ENCODE peak calls at places on chromosomes 7 and 10, in four cellular contexts. One of them, this sample, is unnamed.

GRCh38 chr10:89659185-89660131 is 14.4 kb upstream of the PANK1 start:
- DNase-seq in psoas muscle: no peak
- DNase-seq in heart left ventricle: no peak
- DNase-seq in right atrium auricular region: no peak
- DNase-seq in this sample: no peak

GRCh38 chr10:110759523-110759922 is 112.2 kb upstream of the PDCD4 start:
- DNase-seq in right atrium auricular region: no peak
- DNase-seq in psoas muscle: no peak
- DNase-seq in heart left ventricle: no peak
- DNase-seq in this sample: no peak

GRCh38 chr7:30463400-30464145 is 15.0 kb downstream of the NOD1 start:
- DNase-seq in right atrium auricular region: no peak
- DNase-seq in heart left ventricle: no peak
- DNase-seq in psoas muscle: no peak
- DNase-seq in this sample: no peak

GRCh38 chr10:64396105-64396504 is 874.9 kb downstream of the REEP3 start:
- DNase-seq in heart left ventricle: no peak
- DNase-seq in psoas muscle: no peak
- DNase-seq in right atrium auricular region: no peak
- DNase-seq in this sample: no peak

GRCh38 chr10:44517635-44518034 is 132.7 kb upstream of the CXCL12 start:
- DNase-seq in heart left ventricle: no peak
- DNase-seq in psoas muscle: no peak
- DNase-seq in right atrium auricular region: no peak
- DNase-seq in this sample: peak; percentile 21

GRCh38 chr7:18846765-18847215 is 270.6 kb downstream of the TWIST1 start:
- DNase-seq in heart left ventricle: no peak
- DNase-seq in psoas muscle: no peak
- DNase-seq in right atrium auricular region: no peak
- DNase-seq in this sample: no peak

GRCh38 chr10:132526676-132527075 is 10.9 kb upstream of the INPP5A start:
- DNase-seq in psoas muscle: peak; percentile 15
- DNase-seq in heart left ventricle: peak; percentile 18
- DNase-seq in right atrium auricular region: no peak
- DNase-seq in this sample: no peak

GRCh38 chr10:11600280-11600679 is 11.2 kb downstream of the USP6NL start:
- DNase-seq in psoas muscle: no peak
- DNase-seq in heart left ventricle: no peak
- DNase-seq in right atrium auricular region: no peak
- DNase-seq in this sample: no peak

GRCh38 chr10:68330852-68331454 is 911 bp upstream of the HNRNPH3 start:
- DNase-seq in heart left ventricle: no peak
- DNase-seq in right atrium auricular region: peak; percentile 60
- DNase-seq in psoas muscle: peak; percentile 36
- DNase-seq in this sample: peak; percentile 59

GRCh38 chr7:123198668-123199652 is 809 bp downstream of the SLC13A1 start:
- DNase-seq in heart left ventricle: no peak
- DNase-seq in psoas muscle: no peak
- DNase-seq in right atrium auricular region: no peak
- DNase-seq in this sample: no peak

GRCh38 chr10:75015440-75015839 is 96.0 kb upstream of the SAMD8 start:
- DNase-seq in heart left ventricle: no peak
- DNase-seq in right atrium auricular region: no peak
- DNase-seq in psoas muscle: no peak
- DNase-seq in this sample: no peak

DNA sequence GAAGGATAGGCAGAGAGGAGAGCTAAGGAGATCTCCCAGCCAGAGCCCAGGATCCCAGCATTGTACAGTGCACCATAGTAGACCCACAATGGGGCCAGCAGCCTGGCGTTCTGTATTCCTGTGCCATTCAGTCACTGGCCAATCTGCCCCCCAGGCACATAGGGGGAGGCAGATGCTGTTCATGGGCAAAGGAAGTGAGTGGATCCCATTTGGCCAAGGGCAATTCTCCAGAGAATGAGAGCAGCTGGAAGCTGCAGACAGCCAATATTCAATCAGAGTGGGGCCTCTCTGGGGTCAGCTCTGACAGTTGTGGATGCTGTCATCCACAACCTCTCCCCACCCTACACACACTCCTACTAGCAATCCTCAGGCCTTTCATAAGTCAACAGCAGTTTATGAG is 17.5 kb downstream of the STEAP1B start:
- DNase-seq in heart left ventricle: no peak
- DNase-seq in psoas muscle: no peak
- DNase-seq in right atrium auricular region: no peak
- DNase-seq in this sample: no peak
- H3K27ac ChIP-seq in heart left ventricle: no peak overlapping the region
- H3K27ac ChIP-seq in psoas muscle: no peak overlapping the region
- H3K27ac ChIP-seq in right atrium auricular region: no peak overlapping the region
- H3K27ac ChIP-seq in this sample: no peak overlapping the region

DNA sequence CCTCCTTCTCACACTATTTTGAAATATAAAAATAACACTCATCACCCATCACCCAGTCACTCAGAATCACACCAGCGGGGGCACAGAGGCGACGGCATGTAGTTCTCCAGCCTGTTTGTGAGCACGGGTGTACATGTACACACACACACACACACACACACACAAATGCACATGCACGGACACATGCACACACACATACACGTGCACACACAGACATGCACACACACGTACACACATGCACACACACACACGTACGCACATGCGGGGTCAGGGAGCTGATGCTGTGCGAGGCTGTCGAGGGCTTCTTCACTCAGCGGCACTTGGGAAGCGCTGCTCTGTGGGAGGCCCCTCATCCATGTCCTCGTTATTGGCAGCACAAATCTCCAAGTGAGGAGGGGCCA is 178.8 kb downstream of the ELFN1 start:
- DNase-seq in right atrium auricular region: no peak
- DNase-seq in heart left ventricle: peak; percentile 18
- DNase-seq in psoas muscle: peak; percentile 2
- DNase-seq in this sample: no peak
- TF ChIP-seq CTCF in right atrium auricular region: no peak
- TF ChIP-seq CTCF in heart left ventricle: no peak
- TF ChIP-seq CTCF in psoas muscle: no peak
- TF ChIP-seq CTCF in this sample: no peak

DNA sequence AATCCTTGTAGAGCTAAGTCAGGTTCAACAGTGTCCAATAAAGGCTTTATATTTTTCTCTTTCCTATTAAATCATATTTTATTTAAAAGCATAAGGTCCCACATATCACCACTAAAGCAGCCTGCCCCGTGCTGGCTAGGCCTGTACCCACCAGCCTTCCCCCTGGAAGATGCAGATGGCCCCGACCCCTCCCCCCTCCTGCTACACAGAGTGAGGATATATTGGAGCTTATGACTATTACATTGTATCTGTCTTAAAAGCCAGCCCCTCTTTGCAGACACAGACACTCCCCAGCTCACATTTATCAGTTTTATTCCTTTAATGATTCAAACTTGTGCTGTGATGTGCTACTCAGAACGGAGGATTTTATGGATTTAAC is 72.8 kb upstream of the ZMIZ1 start:
- DNase-seq in heart left ventricle: no peak
- DNase-seq in right atrium auricular region: no peak
- DNase-seq in psoas muscle: no peak
- DNase-seq in this sample: no peak
- H3K27ac ChIP-seq in heart left ventricle: no peak overlapping the region
- H3K27ac ChIP-seq in right atrium auricular region: no peak overlapping the region
- H3K27ac ChIP-seq in psoas muscle: no peak overlapping the region
- H3K27ac ChIP-seq in this sample: no peak overlapping the region

DNA sequence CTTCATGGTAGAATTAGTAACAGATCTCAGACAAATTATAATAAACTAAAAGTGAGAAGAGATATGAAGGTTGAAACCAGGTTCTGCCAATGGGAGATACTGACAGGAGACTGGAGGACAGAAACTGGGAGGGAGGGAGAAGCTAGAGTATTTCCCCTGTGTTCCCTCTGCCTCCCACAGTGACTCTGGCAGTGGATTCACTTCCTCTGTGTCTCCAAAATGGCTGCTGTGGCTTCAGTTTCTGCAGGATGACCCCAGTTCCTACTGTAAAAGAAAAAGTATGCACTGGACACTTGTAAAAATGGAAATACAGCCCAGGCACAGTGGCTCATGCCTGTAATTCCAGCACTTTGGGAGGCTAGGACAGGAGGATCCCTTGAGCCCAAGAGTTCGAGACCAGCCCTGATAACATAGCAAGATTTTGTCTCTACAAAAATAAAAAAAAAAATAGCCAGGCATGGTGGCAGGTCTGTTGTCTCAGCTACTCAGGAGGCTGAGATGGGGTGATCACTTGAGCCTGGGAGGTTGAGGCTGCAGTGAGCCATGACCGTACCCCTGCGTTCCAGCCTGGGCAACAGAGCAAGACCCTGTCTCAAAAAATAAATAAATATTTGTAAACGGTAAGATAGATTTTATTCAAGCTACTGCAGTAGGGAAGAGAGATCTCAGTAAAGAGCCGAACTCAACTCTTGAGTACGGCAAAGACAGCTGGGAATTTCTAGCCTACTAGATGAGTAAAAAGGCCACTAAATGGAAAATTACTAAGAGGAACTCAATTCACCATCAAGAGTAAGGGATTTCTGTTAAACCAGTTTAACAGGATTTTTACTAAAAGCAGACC is 156.6 kb upstream of the TRIM24 start:
- DNase-seq in right atrium auricular region: no peak
- DNase-seq in heart left ventricle: no peak
- DNase-seq in psoas muscle: no peak
- DNase-seq in this sample: no peak
- TF ChIP-seq CTCF in right atrium auricular region: no peak
- TF ChIP-seq CTCF in heart left ventricle: no peak
- TF ChIP-seq CTCF in psoas muscle: no peak
- TF ChIP-seq CTCF in this sample: no peak

This sample was measured in testis.